ENCODE peak calls at places on chromosomes 11 and 22, in four cellular contexts. H is ovary; F is A549; E is CD8-positive, alpha-beta memory T cell. V is an unnamed sample. For H3K4me1, the result is how much of the 10 kb centered on the place peaks cover.

GRCh38 chr11:121829159-121829643 is 286.8 kb downstream of the BLID start:
- DNase-seq in F (no peak), H (no peak), E (no peak), V (no peak)

GRCh38 chr11:27230175-27230565 is 132.8 kb downstream of the CCDC34 start:
- DNase-seq in E (no peak), H (no peak), F (no peak), V (no peak)

GRCh38 chr11:19025799-19026406 is 34.6 kb downstream of the MRGPRX2 start:
- DNase-seq in E (no peak), H (no peak), F (no peak), V (no peak)

GRCh38 chr22:36922097-36922608 is 8.7 kb downstream of the CSF2RB start:
- DNase-seq in H (no peak), E (no peak), F (no peak), V (no peak)

GRCh38 chr11:117818036-117818858 is 6.3 kb downstream of the FXYD2 start:
- DNase-seq in H (no peak), F (peak), E (no peak), V (no peak)

GRCh38 chr11:23605001-23605400 is 744.7 kb upstream of the CCDC179 start:
- DNase-seq in F (no peak), E (no peak), H (no peak), V (no peak)

GRCh38 chr11:19467904-19468303 is 227.2 kb upstream of the E2F8 start:
- DNase-seq in F (no peak), H (no peak), E (no peak), V (no peak)

GRCh38 chr11:134244593-134244992 is 8.6 kb downstream of the THYN1 start:
- DNase-seq in F (peak), H (no peak), E (peak), V (no peak)

GRCh38 chr22:29706493-29706892 is 13.3 kb upstream of the CABP7 start:
- DNase-seq in H (no peak), F (no peak), E (no peak), V (no peak)

GRCh38 chr11:99884750-99885149 is 802.3 kb upstream of the ARHGAP42 start:
- DNase-seq in H (no peak), F (no peak), E (no peak), V (no peak)

GRCh38 chr11:71452354-71453020 is 516 bp upstream of the NADSYN1 start:
- DNase-seq in H (no peak), E (peak), F (no peak), V (no peak)

GRCh38 chr11:26976389-26976788 is 17.5 kb upstream of the FIBIN start:
- DNase-seq in F (no peak), H (no peak), E (no peak), V (no peak)

GRCh38 chr11:19642185-19642591 is 70.4 kb upstream of the NAV2 start:
- DNase-seq in F (no peak), E (no peak), H (no peak), V (no peak)

GRCh38 chr22:47174671-47175111 is 412.2 kb downstream of the TBC1D22A start:
- DNase-seq in H (peak), F (no peak), E (no peak), V (no peak)

GRCh38 chr11:94665116-94665659 is 98.0 kb downstream of the PIWIL4 start:
- DNase-seq in H (no peak), E (no peak), F (no peak), V (no peak)

GRCh38 chr22:27348634-27349033 is 452.9 kb downstream of the MN1 start:
- DNase-seq in E (no peak), H (no peak), F (no peak), V (no peak)

GRCh38 chr22:46941958-46942815 is 179.7 kb downstream of the TBC1D22A start:
- DNase-seq in E (no peak), H (no peak), F (no peak), V (no peak)

GRCh38 chr11:36465449-36466163 is 44.5 kb downstream of the TRAF6 start:
- DNase-seq in E (no peak), F (no peak), H (no peak), V (no peak)

GRCh38 chr11:58199271-58199670 is 4.7 kb downstream of the OR1S2 start:
- DNase-seq in E (no peak), H (no peak), F (no peak), V (no peak)

GRCh38 chr11:75029836-75030631 is 41.3 kb downstream of the NEU3 start:
- DNase-seq in F (no peak), E (no peak), H (no peak), V (no peak)

GRCh38 chr11:111525456-111525855 is 10.9 kb downstream of the HOATZ start:
- DNase-seq in F (no peak), E (no peak), H (no peak), V (no peak)

DNA sequence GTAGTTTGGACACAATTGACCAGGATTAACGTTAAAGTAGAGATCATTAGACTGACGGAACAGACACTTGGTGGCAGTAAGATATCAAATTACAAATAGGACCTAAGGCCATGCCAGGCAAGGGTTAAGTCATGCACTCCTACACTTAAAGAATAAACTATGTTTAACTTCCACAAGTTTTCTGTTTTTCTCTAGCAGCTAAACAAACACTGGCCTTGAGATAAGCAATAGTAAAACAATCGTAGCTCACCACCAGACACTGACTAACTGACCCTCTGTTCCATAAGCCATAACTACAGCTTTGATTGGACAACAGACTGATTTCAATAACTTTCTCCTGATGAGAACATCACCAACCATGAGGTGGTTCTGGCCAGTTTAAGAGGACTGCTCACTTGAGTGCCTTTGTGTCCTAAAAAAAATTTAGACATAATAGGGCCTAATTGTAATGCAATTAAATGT is 2.0 kb upstream of the CEP126 start:
- DNase-seq in H (no peak), E (no peak), F (peak), V (no peak)
- H3K27ac ChIP-seq in H (no peak), E (no peak), F (peak), V (no peak)

GRCh38 chr11:104645276-104646018 is 252.8 kb downstream of the CASP12 start:
- DNase-seq in H (no peak), E (no peak), F (no peak), V (no peak)
- H3K4me3 ChIP-seq in H (no peak), E (no peak), F (no peak), V (no peak)

DNA sequence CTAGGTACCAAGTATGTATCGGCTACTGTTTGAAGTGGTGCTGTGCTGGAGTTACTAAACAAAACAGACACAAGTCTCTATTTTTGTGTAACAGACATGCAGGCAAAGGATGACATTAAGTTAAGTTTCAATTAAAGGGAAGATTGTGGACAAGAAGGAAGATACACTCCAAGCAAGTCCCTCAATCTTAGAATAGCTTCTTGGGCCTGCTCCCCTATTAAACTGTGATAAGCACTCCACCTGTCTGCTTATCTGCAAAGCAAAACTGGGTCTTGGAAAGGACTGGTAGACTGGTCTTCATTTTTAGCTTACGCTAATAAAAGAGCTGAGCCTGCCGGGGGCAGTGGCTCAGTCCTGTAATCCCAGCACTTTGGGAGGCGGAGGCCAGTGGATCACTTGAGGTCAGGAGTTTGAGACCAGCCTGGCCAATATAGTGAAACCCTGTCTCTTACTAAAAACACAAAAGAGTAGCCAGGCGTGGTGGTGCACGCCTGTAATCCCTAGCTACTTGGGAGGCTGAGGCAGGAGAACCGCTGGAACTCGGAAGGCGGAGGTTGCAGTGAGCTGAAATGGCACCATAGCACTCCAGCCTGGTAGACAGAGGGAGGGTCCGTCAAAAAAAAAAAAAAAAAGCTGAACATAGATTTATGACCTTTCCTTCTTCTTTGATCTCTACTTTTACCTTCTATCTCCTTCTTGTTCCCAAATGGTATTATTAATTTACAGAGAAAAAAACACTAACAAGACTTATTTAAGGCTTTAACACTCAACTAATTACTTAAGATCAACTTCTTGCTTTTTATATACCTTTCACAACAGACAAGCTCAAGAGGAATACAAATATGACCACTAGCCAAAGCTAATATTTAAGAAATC is 4.1 kb downstream of the DDX17 start:
- DNase-seq in H (no peak), E (no peak), F (no peak), V (no peak)
- H3K4me1 ChIP-seq in H (under half), E (half or more), F (under half), V (under half)

GRCh38 chr11:62423012-62423411 is 4.2 kb downstream of the SCGB1A1 start:
- DNase-seq in H (no peak), F (no peak), E (no peak), V (no peak)
- H3K27ac ChIP-seq in H (no peak), F (no peak), E (no peak), V (no peak)

GRCh38 chr11:15190611-15191010 is 75.9 kb downstream of the INSC start:
- DNase-seq in F (no peak), H (no peak), E (no peak), V (no peak)
- H3K4me3 ChIP-seq in F (no peak), H (no peak), E (no peak), V (no peak)

DNA sequence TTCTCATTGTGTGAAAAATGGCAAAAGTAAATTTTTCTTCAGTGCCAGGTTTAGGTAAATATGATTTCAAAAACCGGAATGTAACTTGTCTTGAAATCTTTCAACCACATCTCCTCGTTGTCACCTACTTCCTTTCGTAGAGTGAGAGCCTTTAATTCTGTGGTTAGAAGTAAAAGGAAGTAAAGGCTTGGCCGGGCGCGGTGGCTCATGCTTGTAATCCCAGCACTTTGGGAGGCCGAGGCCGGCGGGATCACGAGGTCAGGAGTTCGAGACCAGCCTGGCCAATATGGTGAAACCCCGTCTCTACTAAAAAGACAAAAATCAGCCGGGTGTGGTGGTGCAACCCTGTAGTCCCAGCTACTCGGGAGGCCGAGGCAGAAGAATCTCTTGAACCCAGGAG is 29.8 kb downstream of the SGSM3 start:
- DNase-seq in E (peak), H (no peak), F (no peak), V (no peak)
- H3K4me1 ChIP-seq in E (half or more), H (under half), F (under half), V (under half)

GRCh38 chr22:23791737-23792645 is 5.2 kb downstream of the SMARCB1 start:
- DNase-seq in H (no peak), E (no peak), F (no peak), V (no peak)
- H3K27ac ChIP-seq in H (peak), E (no peak), F (no peak), V (no peak)

GRCh38 chr11:65781962-65782815 is 1.4 kb upstream of the AP5B1 start:
- DNase-seq in E (no peak), F (no peak), H (no peak), V (no peak)
- H3K4me3 ChIP-seq in E (no peak), F (no peak), H (no peak), V (no peak)

GRCh38 chr22:19809741-19810140 is 44.9 kb downstream of the GNB1L start:
- DNase-seq in E (no peak), H (no peak), F (no peak), V (no peak)

GRCh38 chr22:19810381-19811141 is 44.1 kb downstream of the GNB1L start:
- DNase-seq in H (peak), E (peak), F (no peak), V (no peak)

GRCh38 chr22:19807914-19808872 is 46.5 kb downstream of the GNB1L start:
- DNase-seq in F (no peak), E (no peak), H (no peak), V (no peak)

GRCh38 chr22:19807161-19807913 is 46.8 kb downstream of the TBX1 start:
- DNase-seq in E (no peak), H (no peak), F (no peak), V (no peak)

DNA sequence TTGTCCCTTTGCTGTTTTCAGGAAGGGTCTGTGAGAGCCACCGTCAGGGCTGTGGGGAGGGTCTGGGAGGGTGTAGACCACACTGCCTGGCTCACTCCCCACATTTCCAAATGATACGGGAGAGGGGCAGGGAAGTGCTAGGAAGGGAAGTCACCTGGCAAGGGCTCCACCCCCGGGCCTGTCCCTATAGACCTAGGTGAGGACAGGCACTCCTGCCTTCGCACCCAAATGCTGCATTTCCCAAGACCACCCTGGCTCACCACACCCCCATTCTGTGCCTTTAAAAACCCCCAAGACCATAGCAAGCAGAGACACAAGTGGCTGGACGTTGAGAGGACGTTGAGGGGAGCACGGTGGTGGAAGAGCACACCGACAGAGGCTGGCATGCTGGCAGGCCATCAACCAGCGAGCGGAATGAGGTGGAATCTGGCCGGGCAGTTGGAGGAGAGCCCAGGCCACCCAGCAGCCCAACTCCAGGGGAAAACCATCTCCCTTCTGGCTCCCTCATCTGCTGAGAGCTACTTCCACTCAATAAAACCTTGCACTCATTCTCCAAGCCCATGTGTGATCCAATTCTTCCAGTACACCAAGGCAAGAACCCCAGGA is 45.7 kb downstream of the GNB1L start:
- DNase-seq in H (no peak), F (no peak), E (no peak), V (no peak)
- H3K4me1 ChIP-seq in H (under half), F (under half), E (under half), V (under half)